ENCODE peak calls at places on chromosomes 1 and 21, in eight cellular contexts. O, Q, E, D, M, B, R and V are unnamed samples. For H3K27me3, the result is how much of the 10 kb centered on the place peaks cover.

GRCh38 chr1:47598357-47598756 is 160.5 kb downstream of the FOXD2 start:
- DNase-seq in D (no peak), Q (peak), R (no peak), M (no peak), B (no peak), O (peak), E (no peak), V (no peak)

GRCh38 chr1:10630661-10631120 is 155.9 kb downstream of the PEX14 start:
- DNase-seq in D (no peak), E (no peak), O (peak), B (no peak), Q (peak), M (no peak), R (no peak), V (peak)

GRCh38 chr1:225733254-225733653 is 44.4 kb upstream of the SRP9 start:
- DNase-seq in B (peak), D (no peak), E (no peak), R (no peak), M (no peak), Q (no peak), O (no peak), V (no peak)

GRCh38 chr1:179788259-179788658 is 45.2 kb downstream of the FAM163A start:
- DNase-seq in O (no peak), E (peak), B (no peak), D (no peak), R (no peak), M (no peak), Q (no peak), V (peak)

GRCh38 chr1:226063362-226064167 is 1.0 kb downstream of the H3-3A start:
- DNase-seq in B (peak), Q (peak), R (peak), D (peak), M (peak), O (peak), E (no peak), V (peak)

GRCh38 chr21:25385912-25386474 is 221.3 kb downstream of the MRPL39 start:
- DNase-seq in O (no peak), M (peak), R (peak), B (peak), E (peak), Q (peak), D (no peak), V (peak)

GRCh38 chr1:218486108-218486507 is 141.0 kb downstream of the TGFB2 start:
- DNase-seq in B (no peak), Q (no peak), E (no peak), M (no peak), R (no peak), D (no peak), O (no peak), V (no peak)

GRCh38 chr1:28927442-28928305 is 13.3 kb downstream of the EPB41 start:
- DNase-seq in Q (no peak), O (no peak), B (peak), D (no peak), M (peak), E (no peak), R (no peak), V (peak)

GRCh38 chr1:229341811-229342304 is 989 bp downstream of the CCSAP start:
- DNase-seq in R (no peak), Q (no peak), M (peak), D (no peak), O (no peak), B (peak), E (no peak), V (no peak)

GRCh38 chr1:19955529-19956170 is 23.8 kb downstream of the PLA2G2A start:
- DNase-seq in D (no peak), Q (no peak), R (no peak), E (no peak), O (no peak), B (no peak), M (no peak), V (no peak)

GRCh38 chr21:36027352-36027751 is 33.0 kb downstream of the SETD4 start:
- DNase-seq in Q (no peak), E (no peak), B (peak), R (no peak), O (no peak), M (peak), D (no peak), V (no peak)

GRCh38 chr21:26093094-26093493 is 77.5 kb downstream of the APP start:
- DNase-seq in B (no peak), R (no peak), O (no peak), Q (no peak), M (peak), E (no peak), D (no peak), V (no peak)

GRCh38 chr1:231867607-231868006 is 241.0 kb downstream of the DISC1 start:
- DNase-seq in R (no peak), O (no peak), D (no peak), B (no peak), Q (no peak), E (no peak), M (no peak), V (no peak)

GRCh38 chr1:182765416-182765815 is 24.2 kb upstream of the NPL start:
- DNase-seq in D (no peak), R (no peak), E (no peak), M (no peak), Q (no peak), B (no peak), O (no peak), V (no peak)

GRCh38 chr1:45640293-45640692 is 16.4 kb upstream of the CCDC17 start:
- DNase-seq in D (no peak), O (no peak), M (no peak), R (no peak), E (no peak), B (no peak), Q (no peak), V (no peak)

GRCh38 chr1:234875953-234876814 is 252.5 kb downstream of the TOMM20 start:
- DNase-seq in M (peak), R (no peak), O (no peak), B (peak), D (no peak), Q (peak), E (no peak), V (peak)

GRCh38 chr1:27379564-27380132 is 3.5 kb downstream of the CD164L2 start:
- DNase-seq in Q (no peak), M (no peak), E (no peak), D (no peak), B (no peak), O (no peak), R (no peak), V (no peak)

GRCh38 chr1:204463125-204464060 is 31.2 kb downstream of the PIK3C2B start:
- DNase-seq in E (no peak), B (peak), D (peak), R (no peak), O (no peak), Q (peak), M (peak), V (no peak)

GRCh38 chr1:156052862-156053769 is 482 bp downstream of the UBQLN4 start:
- DNase-seq in D (peak), M (peak), O (peak), E (no peak), Q (peak), B (peak), R (peak), V (peak)

GRCh38 chr1:36321119-36321951 is 2.1 kb downstream of the EVA1B start:
- DNase-seq in O (peak), M (peak), B (peak), R (no peak), E (peak), Q (peak), D (peak), V (peak)

GRCh38 chr1:27665016-27665651 is 6.9 kb downstream of the IFI6 start:
- DNase-seq in E (no peak), M (no peak), O (no peak), Q (no peak), R (no peak), B (no peak), D (no peak), V (no peak)

GRCh38 chr1:5634893-5635292 is 357.3 kb downstream of the NPHP4 start:
- DNase-seq in R (no peak), O (no peak), Q (no peak), D (no peak), B (no peak), M (no peak), E (no peak), V (no peak)

GRCh38 chr21:36178349-36178748 is 21.7 kb downstream of the DOP1B start:
- DNase-seq in E (no peak), R (no peak), D (no peak), O (no peak), B (no peak), M (no peak), Q (no peak), V (no peak)

GRCh38 chr1:180215856-180216625 is 14.0 kb upstream of the LHX4 start:
- DNase-seq in Q (no peak), R (no peak), B (no peak), D (no peak), M (no peak), E (no peak), O (no peak), V (no peak)

GRCh38 chr1:29513357-29513756 is 277.0 kb downstream of the PTPRU start:
- DNase-seq in D (no peak), R (no peak), M (peak), B (peak), O (no peak), Q (peak), E (peak), V (peak)

GRCh38 chr21:39307466-39307865 is 6.0 kb downstream of the BRWD1 start:
- DNase-seq in B (no peak), R (no peak), O (no peak), Q (peak), M (no peak), E (no peak), D (no peak), V (no peak)

GRCh38 chr1:29849038-29849750 is 612.9 kb downstream of the PTPRU start:
- DNase-seq in Q (no peak), E (peak), D (no peak), R (peak), M (peak), O (no peak), B (peak), V (peak)

DNA sequence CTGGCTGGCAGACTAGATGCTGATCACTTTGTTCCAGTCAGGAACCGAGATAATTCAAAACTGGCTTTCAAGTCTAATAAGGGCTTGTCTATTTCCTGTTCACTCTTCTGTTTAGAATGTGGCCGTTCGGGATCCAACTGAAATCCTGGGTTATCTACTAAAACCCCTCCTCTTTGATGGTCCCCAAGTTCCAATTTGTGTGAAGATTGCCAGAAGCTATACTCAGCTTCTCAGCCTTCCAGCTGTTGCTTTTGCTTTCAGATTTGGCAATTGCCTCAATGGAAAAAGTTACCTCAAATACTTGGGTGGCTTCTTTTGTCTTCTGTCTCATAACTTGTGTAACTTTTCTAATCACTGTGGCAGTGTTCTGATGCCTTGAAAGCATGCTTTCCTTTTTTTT is 43.7 kb downstream of the BTBD8 start:
- DNase-seq in R (peak), D (no peak), B (peak), M (no peak), Q (no peak), O (no peak), E (no peak), V (no peak)
- H3K27me3 ChIP-seq in R (under half), D (under half), B (under half), M (under half), Q (under half), O (under half), E (under half), V (under half)

GRCh38 chr1:7008331-7008730 is 223.1 kb downstream of the CAMTA1 start:
- DNase-seq in D (no peak), R (no peak), B (no peak), E (no peak), M (no peak), Q (no peak), O (no peak), V (peak)

GRCh38 chr1:7010534-7011200 is 225.4 kb downstream of the CAMTA1 start:
- DNase-seq in R (no peak), M (no peak), O (no peak), Q (no peak), E (no peak), D (no peak), B (no peak), V (peak)

GRCh38 chr1:7007902-7008301 is 222.6 kb downstream of the CAMTA1 start:
- DNase-seq in M (no peak), B (no peak), D (no peak), E (no peak), Q (no peak), O (no peak), R (no peak), V (no peak)

GRCh38 chr1:7009741-7010525 is 224.7 kb downstream of the CAMTA1 start:
- DNase-seq in R (no peak), Q (no peak), D (no peak), E (no peak), M (no peak), B (no peak), O (no peak), V (peak)

DNA sequence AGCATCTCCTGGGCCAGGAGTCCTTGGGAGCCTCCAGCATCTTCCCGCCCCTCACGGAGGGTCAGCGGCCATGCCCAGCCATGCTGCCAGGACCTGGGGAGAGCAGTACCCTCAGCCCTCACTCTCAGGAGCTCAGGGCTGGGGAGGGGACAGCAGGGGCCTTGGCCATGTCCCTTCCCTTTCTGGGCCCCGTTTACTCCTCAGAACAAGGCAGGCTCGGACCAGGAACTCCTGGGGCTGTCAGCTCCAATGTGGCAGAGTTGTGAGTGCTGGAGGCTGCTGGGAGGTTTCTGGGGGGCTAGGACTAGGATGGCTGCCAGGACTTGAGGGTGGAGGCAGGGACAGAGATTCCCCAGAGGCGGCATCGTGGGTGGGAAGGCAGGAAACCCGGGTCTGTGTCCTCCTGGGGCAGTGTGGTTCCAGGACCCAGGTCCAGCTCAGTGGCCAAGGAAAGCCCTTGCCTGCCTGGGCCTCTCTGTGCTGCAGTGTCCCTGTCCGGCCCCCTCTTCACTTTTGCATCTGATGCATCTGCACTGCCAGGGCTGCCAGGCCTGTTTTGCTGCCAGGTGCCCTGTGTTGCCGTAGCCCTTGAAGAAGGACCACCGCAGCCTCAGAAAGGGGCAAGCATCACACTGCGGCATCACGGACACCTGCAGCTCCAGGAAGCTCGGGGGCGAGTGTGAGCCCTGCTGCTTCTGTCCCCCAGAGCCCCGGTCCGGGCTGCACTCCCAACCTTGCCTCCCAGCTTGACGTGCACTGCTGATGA is 223.9 kb downstream of the CAMTA1 start:
- DNase-seq in Q (no peak), O (no peak), E (no peak), R (no peak), D (no peak), B (no peak), M (no peak), V (peak)
- H3K27me3 ChIP-seq in Q (under half), O (under half), E (under half), R (under half), D (under half), B (under half), M (under half), V (under half)

DNA sequence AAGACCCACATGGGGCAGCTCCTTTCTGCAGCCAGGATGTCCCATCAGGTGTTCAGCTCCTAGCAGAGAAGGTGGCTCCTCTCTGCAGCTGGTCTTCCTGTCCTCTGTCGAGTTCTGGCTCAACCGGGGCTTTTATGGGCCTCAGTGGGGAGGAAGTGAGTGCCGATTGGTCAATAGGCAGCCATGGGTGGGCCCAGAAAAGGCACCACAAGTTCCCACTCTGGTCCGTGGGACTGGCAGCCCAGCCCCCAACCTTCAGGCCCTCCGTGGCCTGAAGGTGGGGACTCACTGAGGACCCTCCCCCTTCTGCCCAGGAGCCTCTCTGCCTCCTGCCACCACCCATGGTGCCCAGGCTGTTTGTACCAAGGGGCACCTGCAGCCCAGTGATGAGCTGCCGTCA is 161.7 kb upstream of the DUSP10 start:
- DNase-seq in B (no peak), D (no peak), M (no peak), E (no peak), O (no peak), Q (no peak), R (no peak), V (no peak)
- H3K27me3 ChIP-seq in B (under half), D (under half), M (under half), E (under half), O (under half), Q (under half), R (under half), V (under half)

DNA sequence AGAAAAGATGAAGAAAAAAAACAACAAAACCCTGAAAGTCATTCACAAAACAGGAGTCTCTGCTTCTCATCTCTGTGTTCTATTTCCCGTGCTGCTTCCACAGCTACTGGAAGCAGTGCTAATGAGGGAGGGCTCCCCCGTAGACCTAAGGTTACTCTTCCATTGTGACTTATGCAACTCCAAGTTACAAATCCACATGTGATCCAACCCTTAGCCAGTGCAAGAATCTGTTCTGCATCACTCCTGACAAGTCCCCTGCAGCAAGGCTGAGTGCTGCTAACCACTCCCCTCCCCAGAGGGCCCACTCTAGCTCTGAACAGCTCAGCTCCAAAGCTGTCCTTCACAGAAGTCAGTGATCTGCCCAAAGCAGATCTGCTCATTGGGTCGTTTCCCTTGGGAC is 10.3 kb downstream of the DNALI1 start:
- DNase-seq in D (no peak), B (no peak), O (no peak), M (no peak), R (no peak), Q (no peak), E (no peak), V (no peak)
- H3K27me3 ChIP-seq in D (under half), B (under half), O (under half), M (under half), R (under half), Q (under half), E (under half), V (under half)

GRCh38 chr21:46667191-46667734 is 31.8 kb downstream of the PRMT2 start:
- DNase-seq in B (peak), E (no peak), R (peak), M (peak), Q (peak), D (no peak), O (no peak), V (peak)
- H3K27me3 ChIP-seq in B (under half), E (under half), R (under half), M (under half), Q (under half), D (under half), O (under half), V (under half)

DNA sequence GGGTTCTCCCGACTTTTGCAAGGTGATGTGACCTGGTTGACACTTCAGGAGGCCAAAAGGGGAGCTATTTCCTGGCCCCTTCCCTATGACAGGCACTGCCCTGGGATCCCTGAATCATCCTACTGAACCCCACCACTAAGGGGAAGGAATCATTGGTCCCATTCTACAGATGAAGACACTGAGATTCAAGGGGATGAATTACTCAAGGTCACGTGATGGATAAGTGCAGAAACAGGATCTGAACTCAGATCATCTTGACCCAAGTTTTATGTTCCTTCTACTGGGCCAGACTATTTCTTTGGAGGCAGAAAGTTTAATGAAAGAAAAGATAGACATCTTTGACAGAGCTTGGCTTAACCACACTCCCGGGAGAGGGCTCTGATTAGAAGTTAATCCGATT is 258.7 kb downstream of the RRAGC start:
- DNase-seq in B (no peak), D (no peak), E (no peak), Q (no peak), R (no peak), O (no peak), M (no peak), V (no peak)
- H3K27me3 ChIP-seq in B (under half), D (under half), E (under half), Q (under half), R (under half), O (under half), M (under half), V (under half)